ENCODE peak calls at places on chromosome 3, in six cellular contexts. M is adrenal gland, W is ovary, H is IMR-90, Y is stomach, E is gastrocnemius medialis. J is an unnamed sample.

GRCh38 chr3:99699841-99700240 is 61.4 kb downstream of the COL8A1 start:
- DNase-seq in H (peak), W (no peak), Y (no peak), M (no peak), E (no peak), J (no peak)

GRCh38 chr3:127013196-127013595 is 30.3 kb downstream of the PLXNA1 start:
- DNase-seq in M (no peak), E (no peak), W (no peak), Y (no peak), H (no peak), J (no peak)

GRCh38 chr3:63961891-63962290 is 49.7 kb upstream of the SCAANT1 start:
- DNase-seq in E (no peak), M (no peak), Y (no peak), W (no peak), H (peak), J (peak)

GRCh38 chr3:126130081-126130855 is 46.3 kb upstream of the SLC41A3 start:
- DNase-seq in W (peak), H (no peak), E (peak), Y (peak), M (no peak), J (no peak)

GRCh38 chr3:81216192-81216591 is 545.3 kb downstream of the GBE1 start:
- DNase-seq in W (no peak), Y (no peak), E (no peak), H (peak), M (no peak), J (no peak)

GRCh38 chr3:29649815-29650547 is 369.1 kb downstream of the RBMS3 start:
- DNase-seq in E (no peak), H (peak), W (no peak), M (peak), Y (no peak), J (no peak)

GRCh38 chr3:44906997-44907396 is 32.6 kb downstream of the TGM4 start:
- DNase-seq in E (no peak), Y (no peak), M (no peak), W (no peak), H (peak), J (no peak)

GRCh38 chr3:122421836-122422235 is 6.0 kb upstream of the WDR5B start:
- DNase-seq in W (no peak), M (no peak), Y (no peak), H (no peak), E (no peak), J (no peak)

GRCh38 chr3:16839271-16840110 is 45.3 kb upstream of the PLCL2 start:
- DNase-seq in E (peak), W (no peak), H (no peak), M (no peak), Y (no peak), J (no peak)

GRCh38 chr3:71587958-71588357 is 4.4 kb upstream of the FOXP1 start:
- DNase-seq in E (no peak), Y (no peak), W (no peak), H (no peak), M (no peak), J (no peak)

GRCh38 chr3:53254810-53255359 is 937 bp downstream of the TKT start:
- DNase-seq in E (peak), Y (peak), W (peak), M (peak), H (peak), J (peak)
- TF ChIP-seq POLR2A in E (no peak), Y (no peak), W (no peak), M (peak), H (no peak), J (no peak)

DNA sequence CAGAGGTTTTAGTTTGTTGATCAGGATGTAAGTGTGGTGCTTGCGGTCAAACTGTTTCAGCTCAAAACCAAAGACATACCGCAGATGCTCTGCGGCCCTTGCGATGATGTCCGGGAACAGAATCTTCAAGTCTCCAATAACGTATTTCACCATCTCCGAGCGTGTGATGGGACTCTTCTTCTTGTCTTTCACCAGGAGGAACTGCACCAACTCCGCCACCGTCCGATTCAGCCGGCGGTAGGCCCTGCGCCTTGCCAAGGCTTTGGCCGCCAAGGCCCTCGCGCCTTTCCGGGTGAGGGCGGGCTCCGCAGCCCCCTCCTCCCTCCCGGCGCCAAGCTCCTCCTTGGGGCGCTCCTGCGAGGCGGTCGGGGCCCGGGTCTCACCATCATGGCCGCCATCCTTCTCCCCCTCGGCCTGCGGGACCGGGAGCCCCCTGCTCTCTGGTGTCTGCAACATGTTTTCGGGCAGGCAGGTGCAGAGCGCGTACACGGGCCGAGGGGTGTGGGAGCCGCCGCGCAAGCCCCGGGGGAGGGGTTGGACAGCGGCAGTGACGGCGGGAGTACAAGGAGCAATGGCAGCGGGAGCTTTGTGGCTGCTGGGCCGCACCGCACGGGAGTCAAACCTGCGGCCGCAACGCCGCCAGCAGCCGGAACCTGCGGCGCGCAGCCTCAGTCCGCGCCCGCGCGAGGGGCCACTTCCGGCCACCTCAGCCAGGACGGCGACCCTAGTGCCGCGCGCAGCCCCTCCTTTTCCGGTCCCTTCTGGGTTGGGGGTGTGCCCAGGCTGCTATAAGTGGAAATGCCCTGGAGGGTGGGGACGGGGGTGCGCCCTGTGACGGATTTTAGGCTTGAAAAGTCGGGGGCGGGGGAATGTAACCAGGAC is at the start of gene MAGEF1:
- DNase-seq in E (peak), Y (peak), W (peak), M (peak), H (peak), J (peak)
- TF ChIP-seq POLR2A in E (peak), Y (no peak), W (peak), M (peak), H (peak), J (peak)

GRCh38 chr3:13546667-13547171 is 2.2 kb upstream of the FBLN2 start:
- DNase-seq in M (peak), H (peak), Y (no peak), E (no peak), W (peak), J (peak)
- TF ChIP-seq POLR2A in M (no peak), H (no peak), Y (no peak), E (no peak), W (no peak), J (no peak)

GRCh38 chr3:53865732-53866499 is 16.0 kb downstream of the ACTR8 start:
- DNase-seq in M (no peak), Y (no peak), W (no peak), E (no peak), H (no peak), J (no peak)
- TF ChIP-seq POLR2A in M (no peak), Y (no peak), W (no peak), E (no peak), H (no peak), J (no peak)

GRCh38 chr3:93983408-93983807 is 3.5 kb downstream of the ARL13B start:
- DNase-seq in E (no peak), Y (no peak), H (no peak), M (no peak), W (no peak), J (no peak)

GRCh38 chr3:93981649-93982048 is 1.7 kb downstream of the ARL13B start:
- DNase-seq in H (no peak), M (no peak), Y (no peak), W (no peak), E (no peak), J (no peak)

GRCh38 chr3:93984618-93985017 is 4.7 kb downstream of the ARL13B start:
- DNase-seq in E (no peak), H (no peak), W (no peak), Y (no peak), M (no peak), J (no peak)

DNA sequence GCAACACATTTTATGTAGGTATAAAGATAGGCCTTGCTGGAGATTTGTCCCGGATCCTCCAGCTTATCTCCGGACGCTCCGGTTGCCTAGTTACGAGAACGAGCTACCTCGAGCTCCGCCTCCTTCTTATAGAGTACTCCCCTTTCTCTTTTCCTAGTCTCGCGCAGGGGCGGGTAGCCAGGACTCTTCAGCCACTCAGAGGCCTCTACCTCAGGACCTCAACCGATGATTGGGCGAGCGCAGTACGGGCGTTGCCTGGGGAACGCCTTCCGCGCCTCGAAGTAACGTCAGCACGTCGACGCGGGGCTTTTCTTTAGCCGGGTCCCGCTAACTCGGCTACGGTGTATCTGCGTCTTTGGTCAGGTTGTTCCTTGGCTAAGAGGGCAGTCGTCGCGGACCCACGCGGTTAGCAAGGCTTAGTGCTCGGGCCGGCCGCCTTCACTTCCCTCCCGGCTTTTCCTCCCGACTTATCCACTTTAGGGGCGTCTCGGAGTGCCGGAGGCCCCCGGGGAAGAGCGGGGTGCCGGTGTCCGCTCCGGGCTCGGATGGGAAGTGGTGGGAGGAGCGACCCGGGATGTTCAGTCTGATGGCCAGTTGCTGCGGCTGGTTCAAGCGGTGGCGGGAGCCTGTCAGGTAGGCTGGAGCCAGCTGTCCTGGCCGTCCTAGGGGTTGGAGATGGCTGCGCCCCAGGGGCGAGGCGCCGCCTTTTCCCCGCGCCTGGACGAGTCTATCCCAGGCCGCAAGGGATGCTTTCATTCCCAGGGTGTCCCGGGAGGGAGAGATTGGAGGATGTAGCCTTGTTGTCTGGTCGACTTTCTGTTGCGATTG is at the start of gene ARL13B:
- DNase-seq in H (peak), E (peak), M (peak), Y (peak), W (peak), J (peak)
- TF ChIP-seq POLR2A in H (peak), E (peak), M (peak), Y (no peak), W (peak), J (peak)

DNA sequence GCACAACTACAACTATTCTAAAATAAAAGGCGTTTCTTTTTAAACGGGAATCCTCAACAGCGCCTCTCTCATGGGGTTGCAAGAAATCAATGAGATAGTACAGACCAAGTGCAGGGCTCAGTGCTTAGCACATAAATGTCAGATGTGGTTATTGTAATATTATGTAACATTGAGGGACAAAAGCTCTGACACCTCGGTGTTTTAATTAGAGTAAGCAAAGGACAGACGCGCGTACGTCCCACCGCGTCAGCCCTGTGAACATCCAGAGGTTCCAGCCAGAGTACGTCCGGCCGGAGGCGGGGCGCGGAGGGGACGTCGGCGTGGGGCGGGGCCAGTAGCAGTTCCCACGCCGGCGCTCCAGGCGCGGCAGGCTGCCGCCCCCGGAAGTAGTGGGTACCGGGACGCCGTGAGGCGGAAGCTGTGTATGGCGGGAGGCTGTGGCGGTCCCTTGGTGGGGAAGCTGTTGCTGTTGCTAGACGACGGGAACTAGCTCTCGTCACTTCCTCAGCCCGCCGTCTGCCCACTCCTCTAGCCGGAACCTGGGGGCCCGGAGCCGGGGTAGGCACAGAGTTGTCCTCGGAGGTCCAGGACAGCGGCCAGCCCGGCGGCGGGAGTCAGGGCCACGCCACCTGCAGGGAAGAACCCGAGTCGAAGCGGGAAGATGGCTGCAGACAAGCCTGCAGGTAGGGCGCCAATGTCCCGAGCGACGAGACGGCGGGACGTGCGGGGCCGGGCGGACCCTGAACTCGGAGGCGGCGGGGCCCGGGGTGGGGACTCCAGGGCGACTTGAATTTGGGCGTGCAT is at the start of gene CNOT10:
- DNase-seq in H (peak), M (peak), E (peak), Y (peak), W (peak), J (peak)
- TF ChIP-seq POLR2A in H (peak), M (no peak), E (peak), Y (no peak), W (peak), J (peak)

GRCh38 chr3:138608322-138609214 is at the start of gene FAIM:
- DNase-seq in M (peak), W (peak), H (peak), Y (peak), E (peak), J (peak)
- TF ChIP-seq POLR2A in M (peak), W (peak), H (peak), Y (no peak), E (no peak), J (no peak)

GRCh38 chr3:18444597-18445420 is 19.7 kb upstream of the SATB1 start:
- DNase-seq in E (peak), H (peak), M (peak), W (peak), Y (peak), J (peak)
- TF ChIP-seq POLR2A in E (no peak), H (no peak), M (no peak), W (no peak), Y (no peak), J (no peak)

GRCh38 chr3:157136647-157137387 is 23.1 kb downstream of the CCNL1 start:
- DNase-seq in E (peak), H (peak), M (peak), W (no peak), Y (peak), J (no peak)
- TF ChIP-seq POLR2A in E (no peak), H (no peak), M (no peak), W (no peak), Y (no peak), J (no peak)

J was measured in erythroblast.